ENCODE peak calls at places on chromosomes 2 and 18, in ten cellular contexts. Y, G, E, A, T, V, M, L, U and W are unnamed samples.

GRCh38 chr2:4529738-4530137 is 826.4 kb downstream of the DCDC2C start:
- DNase-seq in V (no peak), M (no peak), U (no peak), E (no peak), A (no peak), G (no peak), Y (no peak), L (no peak), T (no peak), W (no peak)

GRCh38 chr2:112136081-112136480 is 2.1 kb upstream of the FBLN7 start:
- DNase-seq in T (no peak), V (no peak), E (no peak), M (no peak), L (no peak), G (no peak), Y (no peak), U (no peak), A (no peak), W (no peak)

GRCh38 chr2:70570041-70570661 is 16.5 kb upstream of the TGFA start:
- DNase-seq in U (no peak), T (no peak), L (no peak), A (peak; percentile 71), V (no peak), Y (no peak), M (no peak), E (no peak), G (no peak), W (no peak)

GRCh38 chr2:56127773-56128170 is 56.0 kb upstream of the CCDC85A start:
- DNase-seq in Y (no peak), E (no peak), A (no peak), U (no peak), T (no peak), M (no peak), G (no peak), L (no peak), V (no peak), W (no peak)

GRCh38 chr18:10301831-10302483 is 152.5 kb upstream of the APCDD1 start:
- DNase-seq in M (no peak), T (no peak), L (no peak), A (no peak), G (no peak), E (no peak), U (no peak), V (no peak), Y (no peak), W (no peak)

GRCh38 chr2:138433995-138434991 is 67.3 kb upstream of the SPOPL start:
- DNase-seq in L (no peak), U (no peak), V (no peak), G (no peak), T (no peak), E (no peak), M (no peak), Y (no peak), A (no peak), W (no peak)

GRCh38 chr18:75467396-75467795 is 39.9 kb upstream of the SMIM21 start:
- DNase-seq in Y (no peak), E (no peak), L (no peak), A (no peak), T (no peak), U (no peak), G (no peak), V (no peak), M (no peak), W (no peak)

GRCh38 chr2:209663149-209663548 is 108.5 kb upstream of the UNC80 start:
- DNase-seq in V (no peak), A (no peak), T (peak; percentile 47), Y (no peak), U (peak; percentile 13), E (no peak), L (no peak), G (no peak), M (no peak), W (no peak)

GRCh38 chr18:78512080-78512601 is 467.5 kb upstream of the SALL3 start:
- DNase-seq in M (no peak), E (no peak), Y (peak; percentile 2), V (no peak), G (no peak), U (no peak), A (no peak), L (no peak), T (no peak), W (no peak)

GRCh38 chr18:33660696-33661310 is 82.8 kb downstream of the ASXL3 start:
- DNase-seq in L (no peak), E (no peak), V (no peak), A (no peak), U (no peak), M (no peak), T (no peak), Y (no peak), G (no peak), W (no peak)

GRCh38 chr2:5609191-5609590 is 83.0 kb upstream of the SOX11 start:
- DNase-seq in L (no peak), G (no peak), V (no peak), Y (no peak), T (no peak), A (no peak), U (no peak), E (no peak), M (no peak), W (no peak)

GRCh38 chr2:7118606-7119503 is 201.6 kb downstream of the RNF144A start:
- DNase-seq in L (no peak), U (peak; percentile 36), Y (no peak), A (peak; percentile 36), V (no peak), E (no peak), M (no peak), G (peak; percentile 64), T (no peak), W (no peak)

GRCh38 chr2:168192839-168193616 is 54.4 kb downstream of the STK39 start:
- DNase-seq in M (no peak), G (no peak), A (no peak), V (no peak), U (no peak), T (peak; percentile 34), E (no peak), L (no peak), Y (no peak), W (no peak)

GRCh38 chr2:205695460-205695979 is 13.2 kb downstream of the NRP2 start:
- DNase-seq in T (no peak), E (no peak), M (no peak), Y (no peak), G (no peak), U (peak; percentile 73), A (no peak), V (no peak), L (no peak), W (no peak)

DNA sequence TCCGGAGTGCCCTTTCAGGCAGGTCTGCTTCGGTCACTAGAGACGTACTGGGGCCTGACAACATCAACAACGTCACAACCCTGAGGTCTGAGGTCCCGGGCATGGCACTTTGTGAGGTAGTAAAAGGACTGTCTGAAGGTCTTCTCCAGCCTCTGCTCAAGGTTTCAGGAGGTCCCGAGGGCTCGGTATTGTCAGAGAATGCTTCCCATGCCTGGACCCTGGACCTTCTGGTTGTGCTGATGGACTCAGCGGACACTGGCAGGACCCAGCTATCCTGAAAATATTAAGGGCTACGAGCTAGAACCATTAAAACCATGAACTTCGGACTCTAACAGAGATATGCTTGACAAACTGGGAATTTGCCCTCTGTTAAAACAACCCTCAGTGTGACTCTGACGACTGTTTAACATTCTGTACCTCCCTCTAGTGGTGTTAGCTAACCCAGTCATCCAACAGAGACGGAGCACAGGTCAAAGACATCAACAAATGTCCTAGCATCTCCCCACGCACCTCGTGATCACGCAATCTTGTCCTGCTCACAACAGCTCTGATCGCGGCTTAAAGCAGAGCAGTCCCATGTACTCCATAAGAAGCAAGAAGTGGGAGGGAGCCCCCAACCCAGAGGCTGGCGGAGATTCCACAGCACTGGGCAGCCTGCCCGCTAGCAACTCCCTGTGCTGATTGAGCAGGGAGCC is 96.5 kb downstream of the CCDC93 start:
- DNase-seq in Y (no peak), G (no peak), T (no peak), V (no peak), A (peak; percentile 5), U (peak; percentile 14), E (no peak), L (no peak), M (no peak), W (no peak)
- TF ChIP-seq CTCF in Y (peak; percentile 74), G (no peak), T (no peak), V (no peak), A (no peak), U (peak; percentile 35), E (no peak), L (no peak), M (peak; percentile 64), W (no peak)

DNA sequence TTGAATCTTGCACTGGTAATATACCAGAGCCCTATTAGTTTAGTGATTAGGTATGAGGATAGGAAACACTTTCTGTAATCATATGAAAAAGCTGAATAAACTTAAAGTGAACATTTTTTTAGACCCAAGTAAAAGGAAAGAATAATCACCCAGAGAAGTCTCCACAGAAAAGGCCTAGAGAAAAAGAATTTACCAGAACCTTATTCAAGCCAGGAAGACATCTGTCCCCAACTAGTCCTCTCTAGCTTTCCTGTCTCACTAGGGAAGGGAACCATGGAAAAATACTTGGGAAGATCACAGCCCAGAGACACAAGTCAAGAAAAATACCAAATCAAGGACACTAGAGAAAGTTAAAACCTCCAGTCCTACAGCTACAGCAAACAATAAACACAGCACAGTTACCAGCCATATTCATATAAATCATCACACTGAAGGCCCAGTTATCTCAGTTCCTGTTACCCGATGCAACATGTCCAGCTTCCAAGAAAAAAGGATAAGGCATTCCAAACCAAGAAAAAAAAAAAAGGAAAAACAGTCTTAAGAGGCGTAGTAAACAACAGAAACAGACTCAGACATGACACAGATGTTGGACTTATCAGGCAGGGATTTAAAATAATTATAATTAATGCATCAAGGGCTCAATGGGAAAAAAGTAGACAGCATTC is 461.5 kb downstream of the IRS1 start:
- DNase-seq in G (no peak), Y (no peak), L (no peak), M (no peak), U (peak; percentile 85), T (no peak), V (no peak), A (no peak), E (no peak), W (no peak)
- TF ChIP-seq CTCF in G (no peak), Y (no peak), L (no peak), M (no peak), U (no peak), T (no peak), V (no peak), A (no peak), E (no peak), W (no peak)

GRCh38 chr2:237791977-237792727 is 6.4 kb upstream of the RBM44 start:
- DNase-seq in M (no peak), E (no peak), T (no peak), V (no peak), A (no peak), Y (peak; percentile 61), G (no peak), U (peak; percentile 9), L (no peak), W (no peak)
- TF ChIP-seq CTCF in M (no peak), E (no peak), T (peak; percentile 28), V (no peak), A (no peak), Y (peak; percentile 62), G (no peak), U (peak; percentile 31), L (no peak), W (no peak)

DNA sequence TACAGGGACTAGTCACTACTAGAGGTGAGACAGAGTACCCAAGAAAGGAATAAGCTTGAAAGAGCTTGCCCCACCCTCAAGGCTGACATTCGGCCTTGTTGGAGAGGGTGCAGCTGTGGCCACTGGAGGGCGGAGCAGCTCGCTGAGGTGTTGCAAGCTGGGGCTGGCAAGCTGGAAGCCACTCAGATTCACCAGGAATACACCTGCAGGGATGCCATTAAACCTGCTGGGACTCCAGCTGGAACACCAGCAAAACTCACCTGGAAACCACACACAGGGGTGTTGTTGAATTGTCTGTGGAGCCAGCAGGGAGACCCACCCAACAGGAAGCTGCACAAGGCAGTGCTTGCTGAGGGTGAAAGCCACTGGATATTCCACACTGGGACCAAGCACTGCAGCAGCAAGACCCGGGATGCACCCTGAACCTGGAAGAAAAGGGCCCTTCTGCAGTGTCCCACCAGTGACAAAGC is 26.1 kb downstream of the KCTD18 start:
- DNase-seq in M (peak; percentile 75), U (peak; percentile 27), G (no peak), Y (peak; percentile 79), A (peak; percentile 29), V (peak; percentile 77), L (no peak), T (no peak), E (no peak), W (no peak)
- TF ChIP-seq CTCF in M (peak; percentile 62), U (peak; percentile 50), G (no peak), Y (peak; percentile 90), A (peak; percentile 67), V (peak; percentile 56), L (no peak), T (peak; percentile 33), E (no peak), W (no peak)